ENCODE peak calls at places on chromosomes 6 and 20, in eight cellular contexts. H is activated CD4-positive, CD25-positive, alpha-beta regulatory T cell; N is NCI-H460; X is prostate gland; Q is B cell; F is HCEC 1CT; O is spleen; D is mesothelial cell of epicardium. Z is an unnamed sample.
A peak's percentile ranks its signal among the peaks of the same experiment; 100 is the strongest.

GRCh38 chr6:130303436-130303835 is 62.4 kb upstream of the TMEM200A start:
- DNase-seq in H (no peak), N (no peak), X (no peak), Q (no peak), F (peak; percentile 75), O (no peak), D (no peak), Z (no peak)

GRCh38 chr6:1771324-1771723 is 161.6 kb downstream of the FOXC1 start:
- DNase-seq in H (no peak), N (no peak), X (no peak), Q (no peak), F (peak; percentile 52), O (no peak), D (no peak), Z (no peak)

GRCh38 chr6:4910060-4910746 is 93.6 kb downstream of the RPP40 start:
- DNase-seq in H (no peak), N (no peak), X (peak; percentile 47), Q (no peak), F (no peak), O (no peak), D (no peak), Z (no peak)

GRCh38 chr6:133705731-133706130 is 183.2 kb upstream of the TCF21 start:
- DNase-seq in H (no peak), N (no peak), X (no peak), Q (no peak), F (peak; percentile 79), O (no peak), D (no peak), Z (no peak)

GRCh38 chr6:161540532-161540931 is 266.7 kb upstream of the AGPAT4 start:
- DNase-seq in H (no peak), N (no peak), X (no peak), Q (no peak), F (no peak), O (no peak), D (no peak), Z (no peak)

GRCh38 chr20:50726955-50727791 is 4.2 kb upstream of the PARD6B start:
- DNase-seq in H (no peak), N (no peak), X (no peak), Q (no peak), F (no peak), O (no peak), D (no peak), Z (no peak)

GRCh38 chr20:17541996-17542395 is 10.8 kb upstream of the BFSP1 start:
- DNase-seq in H (no peak), N (no peak), X (no peak), Q (no peak), F (peak; percentile 92), O (no peak), D (no peak), Z (no peak)

GRCh38 chr6:104952911-104953409 is 3.9 kb upstream of the LIN28B start:
- DNase-seq in H (no peak), N (no peak), X (no peak), Q (no peak), F (no peak), O (no peak), D (no peak), Z (no peak)

GRCh38 chr6:16200231-16200941 is 38.0 kb upstream of the GMPR start:
- DNase-seq in H (no peak), N (no peak), X (peak; percentile 24), Q (no peak), F (no peak), O (no peak), D (no peak), Z (no peak)

GRCh38 chr20:1894471-1894950 is 696 bp upstream of the SIRPA start:
- DNase-seq in H (no peak), N (peak; percentile 28), X (peak; percentile 59), Q (no peak), F (peak; percentile 35), O (peak; percentile 94), D (peak; percentile 76), Z (no peak)

GRCh38 chr20:35776513-35777101 is 4.8 kb downstream of the PHF20 start:
- DNase-seq in H (no peak), N (peak; percentile 25), X (peak; percentile 75), Q (no peak), F (no peak), O (no peak), D (peak; percentile 57), Z (no peak)

GRCh38 chr6:90083891-90084290 is 189.6 kb downstream of the GJA10 start:
- DNase-seq in H (no peak), N (no peak), X (no peak), Q (peak; percentile 85), F (no peak), O (peak; percentile 72), D (no peak), Z (peak; percentile 32)

GRCh38 chr6:108653864-108654402 is 93.2 kb downstream of the FOXO3 start:
- DNase-seq in H (no peak), N (no peak), X (peak; percentile 83), Q (no peak), F (peak; percentile 47), O (no peak), D (no peak), Z (no peak)

GRCh38 chr6:38714239-38715015 is 684 bp upstream of the DNAH8 start:
- DNase-seq in H (no peak), N (no peak), X (no peak), Q (no peak), F (no peak), O (no peak), D (no peak), Z (no peak)

GRCh38 chr6:2630891-2631458 is 119.7 kb downstream of the MYLK4 start:
- DNase-seq in H (no peak), N (peak; percentile 89), X (no peak), Q (no peak), F (peak; percentile 50), O (no peak), D (no peak), Z (no peak)

GRCh38 chr6:144736763-144737162 is 451.6 kb downstream of the UTRN start:
- DNase-seq in H (no peak), N (no peak), X (no peak), Q (no peak), F (no peak), O (no peak), D (no peak), Z (no peak)

GRCh38 chr6:104640141-104640700 is 219.5 kb downstream of the HACE1 start:
- DNase-seq in H (no peak), N (no peak), X (no peak), Q (no peak), F (no peak), O (no peak), D (no peak), Z (no peak)

GRCh38 chr6:161417712-161418457 is 144.0 kb upstream of the AGPAT4 start:
- DNase-seq in H (no peak), N (no peak), X (peak; percentile 32), Q (no peak), F (peak; percentile 49), O (no peak), D (no peak), Z (no peak)

GRCh38 chr20:25296094-25297093 is 48.5 kb downstream of the PYGB start:
- DNase-seq in H (no peak), N (no peak), X (no peak), Q (no peak), F (peak; percentile 11), O (peak; percentile 79), D (no peak), Z (no peak)